ENCODE peak calls at places on chromosomes 13 and 19, in five cellular contexts. One of them, this sample, is unnamed.

GRCh38 chr13:50334944-50335343 is 319.7 kb downstream of the KCNRG start:
- DNase-seq in AG04450: no peak
- DNase-seq in heart left ventricle: no peak
- DNase-seq in cardiac fibroblast: peak
- DNase-seq in IMR-90: peak
- DNase-seq in this sample: no peak

GRCh38 chr13:35566340-35566739 is 89.9 kb upstream of the MAB21L1 start:
- DNase-seq in cardiac fibroblast: peak
- DNase-seq in heart left ventricle: no peak
- DNase-seq in IMR-90: no peak
- DNase-seq in AG04450: no peak
- DNase-seq in this sample: peak

GRCh38 chr19:42089772-42090171 is 13.8 kb downstream of the ZNF574 start:
- DNase-seq in IMR-90: no peak
- DNase-seq in AG04450: no peak
- DNase-seq in heart left ventricle: no peak
- DNase-seq in cardiac fibroblast: no peak
- DNase-seq in this sample: no peak

GRCh38 chr13:111506621-111507020 is 186.2 kb downstream of the TEX29 start:
- DNase-seq in AG04450: no peak
- DNase-seq in cardiac fibroblast: no peak
- DNase-seq in IMR-90: no peak
- DNase-seq in heart left ventricle: no peak
- DNase-seq in this sample: no peak

GRCh38 chr13:53343345-53343744 is 314.7 kb downstream of the OLFM4 start:
- DNase-seq in heart left ventricle: no peak
- DNase-seq in cardiac fibroblast: no peak
- DNase-seq in IMR-90: no peak
- DNase-seq in AG04450: no peak
- DNase-seq in this sample: no peak

GRCh38 chr13:45626731-45627374 is 11.3 kb upstream of the ERICH6B start:
- DNase-seq in cardiac fibroblast: no peak
- DNase-seq in heart left ventricle: no peak
- DNase-seq in AG04450: no peak
- DNase-seq in IMR-90: no peak
- DNase-seq in this sample: no peak

GRCh38 chr19:29804493-29804892 is 7.3 kb upstream of the CCNE1 start:
- DNase-seq in heart left ventricle: no peak
- DNase-seq in cardiac fibroblast: no peak
- DNase-seq in IMR-90: no peak
- DNase-seq in AG04450: no peak
- DNase-seq in this sample: no peak

GRCh38 chr19:49749055-49749716 is 13.9 kb downstream of the TSKS start:
- DNase-seq in cardiac fibroblast: peak
- DNase-seq in IMR-90: peak
- DNase-seq in heart left ventricle: no peak
- DNase-seq in AG04450: no peak
- DNase-seq in this sample: no peak

GRCh38 chr19:11479470-11480080 is 1.3 kb downstream of the ELAVL3 start:
- DNase-seq in IMR-90: no peak
- DNase-seq in heart left ventricle: no peak
- DNase-seq in cardiac fibroblast: peak
- DNase-seq in AG04450: no peak
- DNase-seq in this sample: no peak

GRCh38 chr19:17227798-17228367 is 1.9 kb downstream of the OCEL1 start:
- DNase-seq in IMR-90: no peak
- DNase-seq in AG04450: no peak
- DNase-seq in cardiac fibroblast: no peak
- DNase-seq in heart left ventricle: no peak
- DNase-seq in this sample: no peak

GRCh38 chr13:112444001-112444311 is 67.8 kb downstream of the SPACA7 start:
- DNase-seq in cardiac fibroblast: peak
- DNase-seq in IMR-90: peak
- DNase-seq in AG04450: no peak
- DNase-seq in heart left ventricle: peak
- DNase-seq in this sample: peak

GRCh38 chr19:782195-783043 is 14.8 kb upstream of the PTBP1 start:
- DNase-seq in AG04450: no peak
- DNase-seq in cardiac fibroblast: peak
- DNase-seq in heart left ventricle: no peak
- DNase-seq in IMR-90: peak
- DNase-seq in this sample: no peak

GRCh38 chr19:43470288-43470687 is 4.9 kb upstream of the LYPD3 start:
- DNase-seq in heart left ventricle: no peak
- DNase-seq in IMR-90: peak
- DNase-seq in cardiac fibroblast: no peak
- DNase-seq in AG04450: peak
- DNase-seq in this sample: no peak

GRCh38 chr13:27952931-27953670 is 16.0 kb downstream of the CDX2 start:
- DNase-seq in heart left ventricle: no peak
- DNase-seq in cardiac fibroblast: no peak
- DNase-seq in AG04450: no peak
- DNase-seq in IMR-90: no peak
- DNase-seq in this sample: no peak

GRCh38 chr19:400976-401835 is 7.7 kb downstream of the C2CD4C start:
- DNase-seq in heart left ventricle: no peak
- DNase-seq in IMR-90: no peak
- DNase-seq in cardiac fibroblast: no peak
- DNase-seq in AG04450: no peak
- DNase-seq in this sample: no peak

GRCh38 chr13:26591672-26592071 is 34.2 kb downstream of the WASF3 start:
- DNase-seq in IMR-90: no peak
- DNase-seq in cardiac fibroblast: no peak
- DNase-seq in AG04450: no peak
- DNase-seq in heart left ventricle: no peak
- DNase-seq in this sample: no peak

GRCh38 chr13:86877449-86877848 is 793.7 kb upstream of the SLITRK5 start:
- DNase-seq in cardiac fibroblast: no peak
- DNase-seq in AG04450: no peak
- DNase-seq in IMR-90: no peak
- DNase-seq in heart left ventricle: no peak
- DNase-seq in this sample: no peak

DNA sequence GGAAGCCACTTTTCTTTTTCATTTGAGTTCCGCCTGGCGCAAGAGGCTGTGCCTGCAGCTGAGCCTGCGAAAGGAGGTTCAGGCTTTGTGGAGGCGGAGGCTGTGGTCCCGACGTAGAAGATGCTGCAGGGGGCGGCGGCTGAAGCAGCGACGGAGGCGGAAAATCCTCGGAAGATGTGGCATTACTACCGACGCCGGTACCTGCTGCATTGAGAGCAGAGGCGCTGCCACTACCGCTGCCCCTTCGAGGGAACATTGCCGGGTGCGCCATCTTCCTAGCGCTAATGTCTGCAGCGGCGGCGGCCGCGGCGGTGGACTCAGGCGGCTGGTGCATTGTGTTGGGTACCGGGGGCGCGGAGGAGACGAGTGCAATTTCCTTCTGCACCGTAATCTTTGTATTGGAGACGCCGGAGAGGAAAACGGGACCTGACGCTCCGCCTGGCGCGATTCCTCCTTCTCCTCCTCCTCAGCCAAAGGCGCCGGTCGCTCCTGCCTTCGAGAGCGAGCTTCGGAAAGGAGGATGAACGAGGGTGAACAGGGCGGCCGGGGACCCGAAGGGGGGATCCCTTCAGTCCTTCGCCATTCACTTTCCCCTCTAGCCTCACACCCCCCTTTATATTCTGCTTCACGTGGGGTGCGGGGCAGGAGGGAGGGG is at the start of gene TSC22D1:
- DNase-seq in heart left ventricle: peak
- DNase-seq in AG04450: no peak
- DNase-seq in IMR-90: peak
- DNase-seq in cardiac fibroblast: peak
- DNase-seq in this sample: no peak
- TF ChIP-seq CTCF in heart left ventricle: no peak
- TF ChIP-seq CTCF in AG04450: no peak
- TF ChIP-seq CTCF in IMR-90: no peak
- TF ChIP-seq CTCF in cardiac fibroblast: no peak
- TF ChIP-seq CTCF in this sample: no peak

GRCh38 chr13:32736648-32737047 is 150.4 kb downstream of the PDS5B start:
- DNase-seq in IMR-90: no peak
- DNase-seq in heart left ventricle: no peak
- DNase-seq in cardiac fibroblast: no peak
- DNase-seq in AG04450: no peak
- DNase-seq in this sample: no peak
- H3K4me3 ChIP-seq in IMR-90: no peak
- H3K4me3 ChIP-seq in heart left ventricle: no peak
- H3K4me3 ChIP-seq in cardiac fibroblast: no peak
- H3K4me3 ChIP-seq in AG04450: no peak
- H3K4me3 ChIP-seq in this sample: no peak

GRCh38 chr19:15265849-15266248 is 33.6 kb upstream of the EPHX3 start:
- DNase-seq in AG04450: peak
- DNase-seq in heart left ventricle: peak
- DNase-seq in cardiac fibroblast: peak
- DNase-seq in IMR-90: peak
- DNase-seq in this sample: peak
- TF ChIP-seq CTCF in AG04450: no peak
- TF ChIP-seq CTCF in heart left ventricle: no peak
- TF ChIP-seq CTCF in cardiac fibroblast: no peak
- TF ChIP-seq CTCF in IMR-90: peak
- TF ChIP-seq CTCF in this sample: no peak

GRCh38 chr19:33683881-33684549 is 62.3 kb downstream of the CHST8 start:
- DNase-seq in AG04450: peak
- DNase-seq in IMR-90: peak
- DNase-seq in cardiac fibroblast: peak
- DNase-seq in heart left ventricle: peak
- DNase-seq in this sample: peak
- H3K4me3 ChIP-seq in AG04450: no peak
- H3K4me3 ChIP-seq in IMR-90: no peak
- H3K4me3 ChIP-seq in cardiac fibroblast: no peak
- H3K4me3 ChIP-seq in heart left ventricle: no peak
- H3K4me3 ChIP-seq in this sample: no peak

DNA sequence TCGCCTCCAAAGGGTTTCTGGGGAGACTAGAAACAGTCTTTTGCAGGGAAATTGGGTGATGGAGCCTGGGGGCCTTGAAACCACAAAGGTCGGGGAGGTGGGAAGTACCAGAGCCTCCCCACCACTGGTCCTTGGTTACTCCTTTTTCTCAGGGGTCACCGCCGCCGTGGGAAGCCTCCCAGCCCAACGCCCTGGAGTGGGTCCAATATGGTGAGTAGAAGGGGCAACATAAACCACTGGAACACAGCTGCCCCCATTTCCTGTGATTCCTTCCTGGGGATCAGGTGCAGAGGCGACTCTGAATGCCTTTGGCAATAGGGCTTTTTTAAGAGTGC is 5.8 kb downstream of the PGLYRP1 start:
- DNase-seq in cardiac fibroblast: no peak
- DNase-seq in IMR-90: no peak
- DNase-seq in AG04450: no peak
- DNase-seq in heart left ventricle: no peak
- DNase-seq in this sample: no peak
- TF ChIP-seq CTCF in cardiac fibroblast: no peak
- TF ChIP-seq CTCF in IMR-90: no peak
- TF ChIP-seq CTCF in AG04450: no peak
- TF ChIP-seq CTCF in heart left ventricle: no peak
- TF ChIP-seq CTCF in this sample: no peak

This sample was measured in HFF-Myc.